ENCODE peak calls at places on chromosomes 1 and 21, in nine cellular contexts. One of them, this sample, is unnamed.

GRCh38 chr1:1966086-1966740 is 37.4 kb downstream of the CFAP74 start:
- DNase-seq in dorsolateral prefrontal cortex: no peak
- DNase-seq in ovary: no peak
- DNase-seq in brain microvascular endothelial cell: no peak
- DNase-seq in HFFc6: no peak
- DNase-seq in fibroblast of lung: no peak
- DNase-seq in AG09309: no peak
- DNase-seq in MCF 10A: no peak
- DNase-seq in tibial artery: no peak
- DNase-seq in this sample: no peak

GRCh38 chr1:159307338-159307737 is 5.2 kb downstream of the FCER1A start:
- DNase-seq in dorsolateral prefrontal cortex: no peak
- DNase-seq in brain microvascular endothelial cell: no peak
- DNase-seq in MCF 10A: no peak
- DNase-seq in fibroblast of lung: no peak
- DNase-seq in tibial artery: no peak
- DNase-seq in AG09309: no peak
- DNase-seq in HFFc6: no peak
- DNase-seq in ovary: no peak
- DNase-seq in this sample: no peak

GRCh38 chr1:223123238-223123976 is 19.6 kb downstream of the TLR5 start:
- DNase-seq in fibroblast of lung: peak
- DNase-seq in HFFc6: peak
- DNase-seq in dorsolateral prefrontal cortex: peak
- DNase-seq in AG09309: no peak
- DNase-seq in ovary: peak
- DNase-seq in tibial artery: peak
- DNase-seq in MCF 10A: peak
- DNase-seq in brain microvascular endothelial cell: peak
- DNase-seq in this sample: peak

GRCh38 chr1:144551543-144552424 is 40.9 kb upstream of the PPIAL4F start:
- DNase-seq in ovary: peak
- DNase-seq in dorsolateral prefrontal cortex: peak
- DNase-seq in tibial artery: peak
- DNase-seq in fibroblast of lung: peak
- DNase-seq in AG09309: peak
- DNase-seq in brain microvascular endothelial cell: peak
- DNase-seq in HFFc6: peak
- DNase-seq in MCF 10A: peak
- DNase-seq in this sample: peak

GRCh38 chr1:169529068-169529642 is 43.4 kb upstream of the SLC19A2 start:
- DNase-seq in brain microvascular endothelial cell: no peak
- DNase-seq in HFFc6: no peak
- DNase-seq in fibroblast of lung: peak
- DNase-seq in tibial artery: no peak
- DNase-seq in dorsolateral prefrontal cortex: no peak
- DNase-seq in ovary: no peak
- DNase-seq in AG09309: no peak
- DNase-seq in MCF 10A: peak
- DNase-seq in this sample: no peak

GRCh38 chr1:71738256-71738655 is 544.1 kb downstream of the NEGR1 start:
- DNase-seq in MCF 10A: no peak
- DNase-seq in AG09309: no peak
- DNase-seq in brain microvascular endothelial cell: no peak
- DNase-seq in ovary: no peak
- DNase-seq in fibroblast of lung: no peak
- DNase-seq in dorsolateral prefrontal cortex: no peak
- DNase-seq in HFFc6: no peak
- DNase-seq in tibial artery: no peak
- DNase-seq in this sample: no peak

GRCh38 chr21:41581592-41582228 is 73.8 kb upstream of the TMPRSS2 start:
- DNase-seq in HFFc6: no peak
- DNase-seq in MCF 10A: no peak
- DNase-seq in brain microvascular endothelial cell: no peak
- DNase-seq in dorsolateral prefrontal cortex: no peak
- DNase-seq in AG09309: no peak
- DNase-seq in fibroblast of lung: no peak
- DNase-seq in tibial artery: no peak
- DNase-seq in ovary: no peak
- DNase-seq in this sample: no peak

GRCh38 chr1:115828101-115829022 is 12.6 kb downstream of the NHLH2 start:
- DNase-seq in dorsolateral prefrontal cortex: no peak
- DNase-seq in ovary: peak
- DNase-seq in AG09309: no peak
- DNase-seq in fibroblast of lung: no peak
- DNase-seq in MCF 10A: no peak
- DNase-seq in tibial artery: no peak
- DNase-seq in HFFc6: no peak
- DNase-seq in brain microvascular endothelial cell: peak
- DNase-seq in this sample: peak

GRCh38 chr1:86933562-86934377 is 19.3 kb downstream of the HS2ST1 start:
- DNase-seq in tibial artery: no peak
- DNase-seq in ovary: no peak
- DNase-seq in brain microvascular endothelial cell: no peak
- DNase-seq in MCF 10A: no peak
- DNase-seq in AG09309: no peak
- DNase-seq in fibroblast of lung: no peak
- DNase-seq in dorsolateral prefrontal cortex: no peak
- DNase-seq in HFFc6: no peak
- DNase-seq in this sample: no peak

GRCh38 chr21:42855143-42855936 is 24.0 kb downstream of the WDR4 start:
- DNase-seq in AG09309: no peak
- DNase-seq in dorsolateral prefrontal cortex: no peak
- DNase-seq in ovary: no peak
- DNase-seq in MCF 10A: no peak
- DNase-seq in fibroblast of lung: no peak
- DNase-seq in HFFc6: no peak
- DNase-seq in brain microvascular endothelial cell: no peak
- DNase-seq in tibial artery: no peak
- DNase-seq in this sample: no peak

GRCh38 chr21:43911015-43911934 is 46.3 kb downstream of the AGPAT3 start:
- DNase-seq in HFFc6: no peak
- DNase-seq in dorsolateral prefrontal cortex: peak
- DNase-seq in brain microvascular endothelial cell: no peak
- DNase-seq in tibial artery: no peak
- DNase-seq in ovary: no peak
- DNase-seq in AG09309: no peak
- DNase-seq in MCF 10A: no peak
- DNase-seq in fibroblast of lung: no peak
- DNase-seq in this sample: no peak

GRCh38 chr1:234579967-234580366 is 30.0 kb downstream of the IRF2BP2 start:
- DNase-seq in fibroblast of lung: no peak
- DNase-seq in dorsolateral prefrontal cortex: no peak
- DNase-seq in HFFc6: peak
- DNase-seq in tibial artery: no peak
- DNase-seq in AG09309: no peak
- DNase-seq in brain microvascular endothelial cell: no peak
- DNase-seq in ovary: no peak
- DNase-seq in MCF 10A: peak
- DNase-seq in this sample: no peak
- TF ChIP-seq CTCF in fibroblast of lung: peak
- TF ChIP-seq CTCF in dorsolateral prefrontal cortex: no peak
- TF ChIP-seq CTCF in HFFc6: peak
- TF ChIP-seq CTCF in tibial artery: peak
- TF ChIP-seq CTCF in AG09309: no peak
- TF ChIP-seq CTCF in brain microvascular endothelial cell: peak
- TF ChIP-seq CTCF in ovary: no peak
- TF ChIP-seq CTCF in MCF 10A: peak
- TF ChIP-seq CTCF in this sample: peak

GRCh38 chr1:23178414-23178813 is 9.8 kb upstream of the LUZP1 start:
- DNase-seq in brain microvascular endothelial cell: no peak
- DNase-seq in ovary: no peak
- DNase-seq in dorsolateral prefrontal cortex: no peak
- DNase-seq in HFFc6: no peak
- DNase-seq in MCF 10A: no peak
- DNase-seq in tibial artery: no peak
- DNase-seq in AG09309: no peak
- DNase-seq in fibroblast of lung: no peak
- DNase-seq in this sample: no peak
- TF ChIP-seq CTCF in brain microvascular endothelial cell: no peak
- TF ChIP-seq CTCF in ovary: no peak
- TF ChIP-seq CTCF in dorsolateral prefrontal cortex: no peak
- TF ChIP-seq CTCF in HFFc6: no peak
- TF ChIP-seq CTCF in MCF 10A: no peak
- TF ChIP-seq CTCF in tibial artery: no peak
- TF ChIP-seq CTCF in AG09309: no peak
- TF ChIP-seq CTCF in fibroblast of lung: no peak
- TF ChIP-seq CTCF in this sample: no peak

DNA sequence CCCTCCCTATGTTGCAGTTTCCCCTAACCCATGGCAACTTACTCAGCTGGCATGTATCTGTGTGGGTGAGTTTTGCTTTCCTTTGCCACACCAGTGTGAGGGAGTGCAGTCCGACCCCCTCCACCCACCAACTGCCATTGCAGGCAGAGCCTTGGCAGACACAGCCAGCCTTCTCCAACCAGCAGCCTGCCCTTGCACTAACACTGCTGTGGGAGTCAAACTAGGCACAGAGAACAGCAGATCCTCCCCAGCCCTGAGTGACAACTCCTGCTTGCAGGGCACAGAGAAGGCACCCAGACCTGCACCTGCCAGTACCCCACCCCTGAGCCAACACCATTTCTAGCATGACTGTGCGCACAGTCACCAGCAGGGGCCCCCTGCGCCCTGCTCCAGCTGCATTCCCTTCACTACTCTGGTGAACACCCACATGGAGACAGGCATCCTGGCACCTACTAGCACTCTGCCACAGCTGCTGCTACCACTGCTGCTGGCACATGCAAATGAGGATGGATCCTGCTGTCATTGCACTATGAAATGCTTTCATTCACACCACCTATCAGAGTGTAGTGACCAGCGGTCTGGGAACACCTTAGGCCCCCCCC is 98.4 kb downstream of the MAGI3 start:
- DNase-seq in HFFc6: no peak
- DNase-seq in brain microvascular endothelial cell: no peak
- DNase-seq in fibroblast of lung: no peak
- DNase-seq in MCF 10A: peak
- DNase-seq in AG09309: no peak
- DNase-seq in dorsolateral prefrontal cortex: no peak
- DNase-seq in ovary: no peak
- DNase-seq in tibial artery: no peak
- DNase-seq in this sample: no peak
- TF ChIP-seq CTCF in HFFc6: peak
- TF ChIP-seq CTCF in brain microvascular endothelial cell: peak
- TF ChIP-seq CTCF in fibroblast of lung: no peak
- TF ChIP-seq CTCF in MCF 10A: no peak
- TF ChIP-seq CTCF in AG09309: peak
- TF ChIP-seq CTCF in dorsolateral prefrontal cortex: no peak
- TF ChIP-seq CTCF in ovary: no peak
- TF ChIP-seq CTCF in tibial artery: no peak
- TF ChIP-seq CTCF in this sample: no peak

GRCh38 chr1:166170726-166171125 is 3.9 kb upstream of the FAM78B start:
- DNase-seq in tibial artery: no peak
- DNase-seq in dorsolateral prefrontal cortex: no peak
- DNase-seq in brain microvascular endothelial cell: no peak
- DNase-seq in AG09309: no peak
- DNase-seq in MCF 10A: no peak
- DNase-seq in fibroblast of lung: peak
- DNase-seq in ovary: no peak
- DNase-seq in HFFc6: no peak
- DNase-seq in this sample: peak

GRCh38 chr1:166169182-166169581 is 2.4 kb upstream of the FAM78B start:
- DNase-seq in MCF 10A: no peak
- DNase-seq in dorsolateral prefrontal cortex: no peak
- DNase-seq in ovary: no peak
- DNase-seq in HFFc6: no peak
- DNase-seq in brain microvascular endothelial cell: no peak
- DNase-seq in tibial artery: no peak
- DNase-seq in AG09309: no peak
- DNase-seq in fibroblast of lung: no peak
- DNase-seq in this sample: no peak

GRCh38 chr1:166167395-166167922 is 658 bp upstream of the FAM78B start:
- DNase-seq in ovary: no peak
- DNase-seq in fibroblast of lung: no peak
- DNase-seq in HFFc6: no peak
- DNase-seq in MCF 10A: no peak
- DNase-seq in dorsolateral prefrontal cortex: no peak
- DNase-seq in AG09309: no peak
- DNase-seq in tibial artery: no peak
- DNase-seq in brain microvascular endothelial cell: no peak
- DNase-seq in this sample: no peak

GRCh38 chr1:166172106-166172505 is 5.3 kb upstream of the FAM78B start:
- DNase-seq in MCF 10A: peak
- DNase-seq in dorsolateral prefrontal cortex: no peak
- DNase-seq in AG09309: no peak
- DNase-seq in tibial artery: no peak
- DNase-seq in HFFc6: no peak
- DNase-seq in ovary: no peak
- DNase-seq in fibroblast of lung: peak
- DNase-seq in brain microvascular endothelial cell: no peak
- DNase-seq in this sample: no peak

DNA sequence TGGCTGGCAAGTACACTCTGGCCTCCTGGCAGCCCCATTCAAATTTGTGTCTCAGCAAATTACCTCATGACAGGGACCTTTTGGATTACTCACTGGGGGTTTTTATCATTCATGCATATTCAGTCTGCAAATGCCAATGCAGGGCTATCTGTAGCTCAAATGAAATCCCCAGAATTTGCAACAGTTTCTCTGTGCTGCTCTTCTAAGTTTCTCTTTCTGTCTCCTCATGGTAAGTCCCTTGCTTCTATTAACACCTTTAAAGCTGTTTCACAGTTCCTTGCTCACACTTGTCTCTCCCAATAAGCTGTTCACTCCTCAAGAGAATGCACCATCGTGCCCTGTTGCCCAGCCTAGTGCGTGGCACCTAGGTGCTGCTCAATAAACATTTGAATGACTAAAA is 3.3 kb upstream of the FAM78B start:
- DNase-seq in MCF 10A: no peak
- DNase-seq in tibial artery: no peak
- DNase-seq in brain microvascular endothelial cell: no peak
- DNase-seq in HFFc6: no peak
- DNase-seq in dorsolateral prefrontal cortex: no peak
- DNase-seq in ovary: no peak
- DNase-seq in fibroblast of lung: no peak
- DNase-seq in AG09309: no peak
- DNase-seq in this sample: no peak
- TF ChIP-seq CTCF in MCF 10A: no peak
- TF ChIP-seq CTCF in tibial artery: no peak
- TF ChIP-seq CTCF in brain microvascular endothelial cell: no peak
- TF ChIP-seq CTCF in HFFc6: no peak
- TF ChIP-seq CTCF in dorsolateral prefrontal cortex: no peak
- TF ChIP-seq CTCF in ovary: no peak
- TF ChIP-seq CTCF in fibroblast of lung: no peak
- TF ChIP-seq CTCF in AG09309: no peak
- TF ChIP-seq CTCF in this sample: no peak

GRCh38 chr1:212754193-212754592 is 37.4 kb downstream of the NSL1 start:
- DNase-seq in MCF 10A: no peak
- DNase-seq in AG09309: no peak
- DNase-seq in fibroblast of lung: no peak
- DNase-seq in tibial artery: no peak
- DNase-seq in dorsolateral prefrontal cortex: no peak
- DNase-seq in ovary: no peak
- DNase-seq in brain microvascular endothelial cell: no peak
- DNase-seq in HFFc6: no peak
- DNase-seq in this sample: no peak
- TF ChIP-seq CTCF in MCF 10A: no peak
- TF ChIP-seq CTCF in AG09309: no peak
- TF ChIP-seq CTCF in fibroblast of lung: no peak
- TF ChIP-seq CTCF in tibial artery: no peak
- TF ChIP-seq CTCF in dorsolateral prefrontal cortex: no peak
- TF ChIP-seq CTCF in ovary: no peak
- TF ChIP-seq CTCF in brain microvascular endothelial cell: no peak
- TF ChIP-seq CTCF in HFFc6: no peak
- TF ChIP-seq CTCF in this sample: no peak

GRCh38 chr1:240457203-240457602 is 154.8 kb downstream of the GREM2 start:
- DNase-seq in ovary: no peak
- DNase-seq in fibroblast of lung: no peak
- DNase-seq in MCF 10A: no peak
- DNase-seq in tibial artery: no peak
- DNase-seq in brain microvascular endothelial cell: no peak
- DNase-seq in AG09309: no peak
- DNase-seq in HFFc6: no peak
- DNase-seq in dorsolateral prefrontal cortex: no peak
- DNase-seq in this sample: no peak
- TF ChIP-seq CTCF in ovary: no peak
- TF ChIP-seq CTCF in fibroblast of lung: no peak
- TF ChIP-seq CTCF in MCF 10A: no peak
- TF ChIP-seq CTCF in tibial artery: no peak
- TF ChIP-seq CTCF in brain microvascular endothelial cell: no peak
- TF ChIP-seq CTCF in AG09309: no peak
- TF ChIP-seq CTCF in HFFc6: no peak
- TF ChIP-seq CTCF in dorsolateral prefrontal cortex: no peak
- TF ChIP-seq CTCF in this sample: no peak

This sample was measured in activated CD8-positive, alpha-beta T cell treated with anti-CD3 and anti-CD28 coated beads for 36 hours.